ENCODE peak calls at places on chromosome 10, in seven cellular contexts. X is lung microvascular endothelial cell, H is cardiac muscle cell, Q is lower lobe of right lung, W is GM13977, B is NCI-H1105 treated with DMSO at 0.1 percent for 48 hours, N is head of caudate nucleus. D is an unnamed sample.

GRCh38 chr10:86164216-86164774 is 202.3 kb downstream of the GRID1 start:
- DNase-seq in H (no peak), B (no peak), N (peak; percentile 17), W (no peak), X (no peak), Q (no peak), D (peak; percentile 15)

GRCh38 chr10:52583341-52583740 is 189.2 kb downstream of the MBL2 start:
- DNase-seq in H (no peak), W (no peak), B (no peak), N (no peak), Q (no peak), X (no peak), D (no peak)

GRCh38 chr10:71754562-71754961 is 18.8 kb downstream of the VSIR start:
- DNase-seq in Q (no peak), B (no peak), X (no peak), W (no peak), N (no peak), H (no peak), D (no peak)

GRCh38 chr10:110684800-110685446 is 40.8 kb downstream of the RBM20 start:
- DNase-seq in B (no peak), H (peak; percentile 96), Q (no peak), X (no peak), W (no peak), N (no peak), D (no peak)

GRCh38 chr10:91887075-91887899 is 22.0 kb downstream of the FGFBP3 start:
- DNase-seq in H (peak; percentile 98), B (peak; percentile 20), N (peak; percentile 51), W (peak; percentile 67), X (peak; percentile 25), Q (no peak), D (no peak)

GRCh38 chr10:59808896-59809643 is 55.8 kb upstream of the MRLN start:
- DNase-seq in Q (peak; percentile 78), W (peak; percentile 34), N (peak; percentile 77), X (peak; percentile 68), B (peak; percentile 33), H (peak; percentile 69), D (no peak)

GRCh38 chr10:29324220-29324831 is 35.5 kb downstream of the LYZL1 start:
- DNase-seq in N (no peak), X (no peak), Q (no peak), W (no peak), B (no peak), H (peak; percentile 23), D (no peak)

GRCh38 chr10:44863344-44864041 is 47.6 kb upstream of the TMEM72 start:
- DNase-seq in N (no peak), W (no peak), X (no peak), H (no peak), B (no peak), Q (no peak), D (no peak)

GRCh38 chr10:5629789-5630436 is 36.5 kb downstream of the ASB13 start:
- DNase-seq in Q (peak; percentile 83), H (peak; percentile 76), N (peak; percentile 75), X (peak; percentile 77), W (peak; percentile 84), B (peak; percentile 1), D (no peak)

GRCh38 chr10:43679509-43679908 is 30.8 kb upstream of the ZNF32 start:
- DNase-seq in B (peak; percentile 27), W (no peak), H (no peak), X (no peak), N (peak; percentile 63), Q (peak; percentile 91), D (peak; percentile 85)

GRCh38 chr10:5196613-5197234 is at the start of gene AKR1C4:
- DNase-seq in B (no peak), X (no peak), H (no peak), N (no peak), Q (no peak), W (no peak), D (no peak)

GRCh38 chr10:119104653-119105024 is 726 bp downstream of the DENND10 start:
- DNase-seq in Q (peak; percentile 52), H (peak; percentile 25), B (no peak), W (peak; percentile 45), X (peak; percentile 31), N (no peak), D (no peak)

D was measured in cardiac septum.